ENCODE peak calls at places on chromosomes 13 and 19, in six cellular contexts. N is lower leg skin, C is esophagus squamous epithelium, A is uterus, U is K562, B is A673. Q is an unnamed sample.

GRCh38 chr13:74629985-74630384 is 495.8 kb upstream of the KLF12 start:
- DNase-seq in N (no peak), C (no peak), A (peak), U (no peak), B (no peak), Q (no peak)

GRCh38 chr13:83449666-83450395 is 432.4 kb downstream of the SLITRK1 start:
- DNase-seq in N (no peak), C (no peak), A (no peak), U (no peak), B (no peak), Q (peak)

GRCh38 chr19:994516-994915 is 5.7 kb upstream of the GRIN3B start:
- DNase-seq in N (no peak), C (no peak), A (no peak), U (no peak), B (no peak), Q (no peak)

GRCh38 chr13:22801402-22802003 is 379.3 kb upstream of the SGCG start:
- DNase-seq in N (no peak), C (no peak), A (no peak), U (no peak), B (peak), Q (peak)

GRCh38 chr13:72970956-72971355 is 87.8 kb upstream of the KLF5 start:
- DNase-seq in N (no peak), C (no peak), A (no peak), U (no peak), B (peak), Q (no peak)

GRCh38 chr19:18896421-18896841 is 473 bp upstream of the CERS1 start:
- DNase-seq in N (no peak), C (no peak), A (no peak), U (no peak), B (peak), Q (no peak)

GRCh38 chr13:107117327-107118012 is 549.5 kb upstream of the ARGLU1 start:
- DNase-seq in N (no peak), C (no peak), A (no peak), U (no peak), B (no peak), Q (no peak)

GRCh38 chr13:37446503-37446902 is 152.1 kb downstream of the POSTN start:
- DNase-seq in N (peak), C (no peak), A (no peak), U (no peak), B (no peak), Q (peak)

GRCh38 chr19:42292042-42292960 is 9.6 kb upstream of the PRR19 start:
- DNase-seq in N (no peak), C (no peak), A (no peak), U (no peak), B (no peak), Q (no peak)

GRCh38 chr13:60226507-60226906 is 62.8 kb upstream of the DIAPH3 start:
- DNase-seq in N (no peak), C (no peak), A (no peak), U (peak), B (no peak), Q (peak)
- H3K4me3 ChIP-seq in N (no peak), C (no peak), A (no peak), U (no peak), B (no peak), Q (no peak)

GRCh38 chr19:21202865-21203494 is 61.1 kb downstream of the ZNF431 start:
- DNase-seq in N (no peak), C (no peak), A (no peak), U (peak), B (peak), Q (peak)
- TF ChIP-seq CTCF in N (no peak), C (peak), A (peak), U (peak), B (peak), Q (peak)

DNA sequence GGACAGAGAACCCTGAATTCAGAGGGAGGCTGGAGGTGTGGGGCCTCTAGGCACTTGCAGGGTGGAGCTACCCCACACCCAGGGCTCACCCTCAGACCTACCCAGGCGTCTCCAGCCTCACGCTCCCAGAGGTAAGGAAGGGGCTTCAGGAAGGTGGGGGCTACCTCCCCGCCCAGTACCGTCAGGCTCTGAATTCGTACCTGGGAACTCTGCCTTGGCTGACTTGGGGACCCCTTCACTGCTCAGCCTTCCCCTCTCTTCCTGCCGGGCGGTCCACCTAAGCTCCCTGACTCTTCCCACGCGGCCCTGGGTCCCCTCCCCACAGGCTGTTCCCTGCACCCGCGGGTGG is 28.5 kb upstream of the PARP4 start:
- DNase-seq in N (no peak), C (no peak), A (no peak), U (no peak), B (no peak), Q (no peak)
- H3K4me3 ChIP-seq in N (no peak), C (peak), A (no peak), U (no peak), B (peak), Q (peak)

DNA sequence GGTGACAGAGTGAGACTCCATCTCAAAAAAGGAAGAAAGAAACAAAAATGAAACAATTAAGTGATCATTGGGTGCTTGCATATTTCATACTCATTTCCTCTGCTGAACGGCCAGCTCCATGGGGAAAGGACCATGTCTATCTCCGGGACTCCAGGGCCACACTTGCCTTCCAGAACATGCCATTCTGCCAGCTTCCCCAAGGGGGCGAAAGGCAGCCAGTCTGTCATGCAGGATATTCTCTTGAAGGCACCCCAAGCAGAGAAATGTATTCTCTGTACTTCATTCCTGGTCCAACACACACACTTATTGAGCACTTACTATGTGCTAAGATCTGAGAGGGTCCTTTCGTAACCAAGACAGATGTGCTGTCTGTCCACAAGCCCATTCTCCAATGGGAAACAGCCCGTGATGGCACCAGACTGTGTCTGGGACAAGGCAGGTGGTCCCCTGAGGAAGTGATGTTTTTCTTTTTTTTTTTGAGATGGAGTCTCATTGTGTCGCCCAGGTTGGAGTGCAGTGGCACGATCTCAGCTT is 10.2 kb upstream of the CARM1 start:
- DNase-seq in N (no peak), C (no peak), A (no peak), U (peak), B (peak), Q (no peak)
- TF ChIP-seq CTCF in N (no peak), C (peak), A (no peak), U (peak), B (peak), Q (peak)

GRCh38 chr13:48506092-48506701 is 26.7 kb downstream of the RCBTB2 start:
- DNase-seq in N (no peak), C (no peak), A (no peak), U (no peak), B (no peak), Q (no peak)
- H3K4me3 ChIP-seq in N (no peak), C (no peak), A (no peak), U (no peak), B (no peak), Q (no peak)

GRCh38 chr13:77016888-77017623 is 9.9 kb downstream of the FBXL3 start:
- DNase-seq in N (no peak), C (no peak), A (no peak), U (no peak), B (no peak), Q (no peak)
- TF ChIP-seq CTCF in N (no peak), C (no peak), A (no peak), U (no peak), B (peak), Q (no peak)

DNA sequence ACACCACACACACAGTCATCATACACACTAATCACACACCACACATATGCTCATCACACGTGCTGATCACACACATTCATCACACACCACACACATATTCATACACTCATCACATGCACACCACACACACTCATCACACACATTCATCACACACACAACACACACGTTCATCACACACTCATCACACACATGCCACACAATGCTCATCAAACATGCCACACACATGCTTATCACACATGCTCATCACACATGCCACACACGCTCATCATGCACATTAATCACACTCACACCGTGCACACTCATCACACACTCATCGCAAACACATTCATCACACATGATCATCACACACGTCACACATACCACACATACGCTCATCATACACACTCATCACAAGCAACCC is 47.5 kb downstream of the C1QTNF9 start:
- DNase-seq in N (no peak), C (no peak), A (no peak), U (no peak), B (no peak), Q (no peak)
- H3K4me3 ChIP-seq in N (no peak), C (no peak), A (no peak), U (no peak), B (no peak), Q (no peak)